ENCODE peak calls at places on chromosome 17, in four cellular contexts. B is endothelial cell of umbilical vein, P is SK-N-SH, S is K562. C is an unnamed sample. For H3K79me2, the result is how much of the 10 kb centered on the place peaks cover.

GRCh38 chr17:76138234-76138895 is 2.7 kb downstream of the FOXJ1 start:
- DNase-seq in P (peak), S (no peak), B (no peak), C (peak)

GRCh38 chr17:79888009-79888540 is 48.8 kb upstream of the CBX4 start:
- DNase-seq in P (no peak), B (no peak), S (no peak), C (no peak)

GRCh38 chr17:39100530-39100929 is 50.9 kb downstream of the PLXDC1 start:
- DNase-seq in S (no peak), B (no peak), P (no peak), C (no peak)

GRCh38 chr17:18949566-18949965 is 2.4 kb upstream of the SLC5A10 start:
- DNase-seq in B (no peak), P (no peak), S (no peak), C (no peak)

GRCh38 chr17:69654981-69655581 is 240.6 kb downstream of the MAP2K6 start:
- DNase-seq in P (no peak), S (no peak), B (peak), C (no peak)

GRCh38 chr17:3867106-3867505 is 21.1 kb upstream of the NCBP3 start:
- DNase-seq in P (no peak), S (no peak), B (no peak), C (no peak)

GRCh38 chr17:20118280-20118679 is 109.1 kb downstream of the SPECC1 start:
- DNase-seq in S (no peak), P (no peak), B (no peak), C (no peak)

GRCh38 chr17:59172436-59173004 is 17.0 kb downstream of the PRR11 start:
- DNase-seq in B (no peak), S (no peak), P (no peak), C (no peak)

GRCh38 chr17:75343007-75343406 is 53.8 kb upstream of the SLC25A19 start:
- DNase-seq in P (no peak), S (no peak), B (no peak), C (no peak)

GRCh38 chr17:75983501-75984181 is 4.6 kb downstream of the TEN1 start:
- DNase-seq in P (no peak), S (peak), B (no peak), C (peak)

GRCh38 chr17:60093694-60094093 is 15.0 kb upstream of the HEATR6 start:
- DNase-seq in P (no peak), B (no peak), S (no peak), C (no peak)

GRCh38 chr17:19728114-19728495 is 11.7 kb upstream of the SLC47A2 start:
- DNase-seq in B (peak), P (peak), S (no peak), C (no peak)

GRCh38 chr17:36614081-36614480 is 12.7 kb downstream of the MRM1 start:
- DNase-seq in P (no peak), S (no peak), B (no peak), C (no peak)

GRCh38 chr17:80122026-80122575 is 20.7 kb downstream of the GAA start:
- DNase-seq in P (no peak), B (no peak), S (no peak), C (no peak)

GRCh38 chr17:29149431-29150064 is 30.6 kb downstream of the MYO18A start:
- DNase-seq in S (no peak), P (no peak), B (no peak), C (no peak)

GRCh38 chr17:46770439-46770817 is 48.1 kb downstream of the WNT3 start:
- DNase-seq in S (no peak), B (no peak), P (peak), C (peak)

GRCh38 chr17:22703786-22704441 is 1011.6 kb downstream of the KCNJ18 start:
- DNase-seq in S (peak), B (no peak), P (peak), C (no peak)

GRCh38 chr17:29732613-29733012 is 109.9 kb upstream of the CORO6 start:
- DNase-seq in S (no peak), P (no peak), B (no peak), C (no peak)

GRCh38 chr17:76527430-76528111 is 9.9 kb downstream of the CYGB start:
- DNase-seq in S (peak), P (peak), B (peak), C (peak)

GRCh38 chr17:61285483-61286320 is 113.9 kb upstream of the TBX2 start:
- DNase-seq in B (no peak), P (no peak), S (no peak), C (peak)

GRCh38 chr17:73773702-73774101 is 129.5 kb upstream of the SDK2 start:
- DNase-seq in S (no peak), B (no peak), P (no peak), C (no peak)

GRCh38 chr17:37815516-37815915 is 70.7 kb upstream of the HNF1B start:
- DNase-seq in B (no peak), S (no peak), P (no peak), C (no peak)

GRCh38 chr17:77843878-77844260 is 114.6 kb upstream of the TNRC6C start:
- DNase-seq in B (no peak), S (no peak), P (no peak), C (no peak)

GRCh38 chr17:32298298-32298697 is 32.7 kb downstream of the RHBDL3 start:
- DNase-seq in P (no peak), B (no peak), S (peak), C (no peak)

GRCh38 chr17:82218349-82219075 is 5.9 kb upstream of the CCDC57 start:
- DNase-seq in B (no peak), S (no peak), P (peak), C (no peak)

GRCh38 chr17:4728124-4728523 is 3.1 kb upstream of the MED11 start:
- DNase-seq in S (no peak), B (no peak), P (no peak), C (no peak)

GRCh38 chr17:1331708-1332107 is 52.2 kb downstream of the TRARG1 start:
- DNase-seq in S (peak), P (no peak), B (no peak), C (no peak)

GRCh38 chr17:17502741-17503565 is 6.8 kb upstream of the RASD1 start:
- DNase-seq in P (no peak), S (no peak), B (no peak), C (no peak)

GRCh38 chr17:30905742-30906100 is 317 bp downstream of the TEFM start:
- DNase-seq in P (peak), S (peak), B (peak), C (peak)

GRCh38 chr17:64145751-64146417 is 15.9 kb upstream of the ERN1 start:
- DNase-seq in B (peak), P (peak), S (peak), C (peak)
- H2AFZ ChIP-seq in B (no peak), P (peak), S (peak), C (no peak)

GRCh38 chr17:72406501-72406900 is 285.7 kb downstream of the SOX9 start:
- DNase-seq in B (no peak), P (no peak), S (no peak), C (no peak)

GRCh38 chr17:72408641-72409040 is 287.8 kb downstream of the SOX9 start:
- DNase-seq in P (no peak), B (no peak), S (no peak), C (no peak)

GRCh38 chr17:72408122-72408382 is 287.2 kb downstream of the SOX9 start:
- DNase-seq in B (no peak), P (no peak), S (no peak), C (no peak)

GRCh38 chr17:72405662-72406230 is 284.9 kb downstream of the SOX9 start:
- DNase-seq in P (no peak), B (no peak), S (no peak), C (no peak)

DNA sequence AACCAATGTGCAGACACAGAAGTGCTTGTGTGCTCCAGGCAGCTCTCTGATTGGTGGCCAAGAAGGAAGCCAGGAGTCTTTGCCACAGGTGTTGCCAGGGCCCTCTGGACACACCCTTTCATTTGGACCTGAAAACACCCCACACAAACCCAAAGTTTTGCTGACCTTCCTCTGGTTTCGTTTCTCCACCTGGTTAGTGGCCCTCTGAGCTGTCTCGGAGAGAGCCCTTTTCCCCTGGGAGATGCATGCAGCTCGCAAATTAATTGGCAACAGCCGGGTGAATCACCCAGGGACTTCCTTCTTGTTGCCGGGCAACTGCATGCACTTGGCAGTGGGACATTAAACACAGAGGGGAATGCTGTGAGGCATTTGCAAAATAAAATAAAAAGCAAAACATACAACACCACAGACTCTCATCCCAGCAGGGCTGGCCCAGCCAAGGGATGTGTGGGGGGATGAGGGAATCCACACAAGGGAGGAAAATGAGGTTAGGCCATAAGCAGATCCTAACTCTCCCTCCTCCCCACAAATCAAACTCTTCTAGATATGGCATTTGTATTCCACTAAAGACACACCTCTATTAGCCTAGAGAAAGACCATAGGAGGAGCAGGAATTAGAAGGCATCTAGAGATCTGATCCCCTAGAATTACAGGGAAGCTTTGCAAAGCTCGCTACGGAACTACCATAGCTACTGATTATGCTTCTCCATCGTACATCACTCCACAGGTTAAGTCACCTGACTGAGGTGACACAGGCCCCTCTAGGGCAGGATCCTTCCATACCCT is 286.7 kb downstream of the SOX9 start:
- DNase-seq in P (peak), S (no peak), B (peak), C (peak)
- H3K79me2 ChIP-seq in P (under half), S (under half), B (under half), C (under half)

GRCh38 chr17:50371526-50371925 is 1.5 kb downstream of the MRPL27 start:
- DNase-seq in B (no peak), S (no peak), P (no peak), C (no peak)

GRCh38 chr17:50370052-50370451 is 2.9 kb downstream of the MRPL27 start:
- DNase-seq in P (no peak), B (no peak), S (no peak), C (no peak)

GRCh38 chr17:50372222-50372621 is 762 bp downstream of the MRPL27 start:
- DNase-seq in P (no peak), S (no peak), B (no peak), C (no peak)

GRCh38 chr17:50373705-50374104 is 676 bp downstream of the EME1 start:
- DNase-seq in P (no peak), B (no peak), S (no peak), C (no peak)

DNA sequence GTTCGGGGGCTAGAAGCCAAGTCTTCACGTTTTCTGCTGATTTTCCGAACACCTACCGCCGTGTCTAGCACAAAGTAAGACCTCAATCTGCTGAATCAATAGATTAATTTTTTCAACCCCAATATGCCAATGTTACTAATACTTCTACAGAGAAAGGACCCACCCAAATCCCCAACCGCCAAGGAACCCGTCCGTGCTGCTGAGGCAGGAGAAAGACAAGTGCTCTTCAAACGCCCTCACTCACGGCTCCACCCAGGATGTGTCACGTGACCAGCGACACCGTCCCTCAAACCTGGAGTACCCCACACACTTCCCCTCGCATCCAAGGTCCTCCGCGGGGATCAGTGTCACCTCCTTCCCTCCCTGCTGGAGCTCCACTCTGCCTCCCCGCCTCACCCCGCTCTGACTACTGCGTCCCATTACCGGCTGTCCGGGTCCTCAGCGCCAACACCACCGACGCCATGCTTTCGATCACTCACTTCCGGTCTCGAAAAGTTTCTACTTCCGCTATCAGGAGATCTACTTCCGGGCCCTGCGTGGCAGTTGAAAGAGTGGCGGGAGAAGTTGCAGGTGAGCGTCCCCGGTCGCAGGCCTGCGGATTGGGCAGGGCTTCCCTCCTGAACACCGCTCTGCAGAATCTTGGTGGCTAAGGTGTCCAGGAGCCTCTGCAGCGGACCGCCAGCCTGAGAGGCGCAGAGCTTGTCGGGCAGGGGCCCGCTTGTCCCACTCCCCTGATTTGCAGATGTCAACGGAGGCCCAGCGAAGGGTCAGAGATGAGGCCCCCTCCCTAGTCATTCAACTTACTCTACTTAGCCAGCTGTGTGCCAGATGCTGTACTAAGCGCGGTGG is at the start of the genes EME1 and MRPL27:
- DNase-seq in B (peak), S (peak), P (peak), C (peak)
- TF ChIP-seq POLR2AphosphoS5 in B (peak), S (peak), P (peak), C (peak)

DNA sequence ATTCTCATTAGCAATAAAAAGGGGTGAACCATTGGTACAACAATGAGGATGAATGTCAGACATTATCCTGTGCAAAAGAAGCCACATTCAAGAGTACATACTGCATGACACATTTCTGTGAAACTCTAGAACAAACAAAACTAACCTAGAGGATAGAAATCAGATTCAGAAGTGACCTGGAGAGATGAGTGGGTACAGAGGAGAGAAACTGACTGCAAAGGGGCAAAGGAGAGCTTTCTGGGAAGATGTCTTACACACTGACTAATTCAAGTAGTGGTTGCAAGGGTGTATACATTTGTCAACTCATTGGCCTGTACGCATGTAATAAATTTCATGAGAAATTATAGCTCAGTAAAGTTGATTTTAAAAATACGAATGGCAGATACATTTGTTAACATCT is 115.6 kb downstream of the GAS7 start:
- DNase-seq in S (no peak), B (no peak), P (no peak), C (no peak)
- H2AFZ ChIP-seq in S (no peak), B (no peak), P (no peak), C (no peak)

GRCh38 chr17:57273471-57273870 is 17.1 kb downstream of the MSI2 start:
- DNase-seq in S (no peak), B (no peak), P (no peak), C (no peak)

GRCh38 chr17:57275365-57275764 is 19.0 kb downstream of the MSI2 start:
- DNase-seq in B (no peak), P (no peak), S (no peak), C (no peak)

GRCh38 chr17:57271821-57272220 is 15.5 kb downstream of the MSI2 start:
- DNase-seq in S (no peak), B (no peak), P (no peak), C (no peak)

GRCh38 chr17:57276621-57277020 is 20.3 kb downstream of the MSI2 start:
- DNase-seq in P (no peak), B (no peak), S (no peak), C (no peak)

DNA sequence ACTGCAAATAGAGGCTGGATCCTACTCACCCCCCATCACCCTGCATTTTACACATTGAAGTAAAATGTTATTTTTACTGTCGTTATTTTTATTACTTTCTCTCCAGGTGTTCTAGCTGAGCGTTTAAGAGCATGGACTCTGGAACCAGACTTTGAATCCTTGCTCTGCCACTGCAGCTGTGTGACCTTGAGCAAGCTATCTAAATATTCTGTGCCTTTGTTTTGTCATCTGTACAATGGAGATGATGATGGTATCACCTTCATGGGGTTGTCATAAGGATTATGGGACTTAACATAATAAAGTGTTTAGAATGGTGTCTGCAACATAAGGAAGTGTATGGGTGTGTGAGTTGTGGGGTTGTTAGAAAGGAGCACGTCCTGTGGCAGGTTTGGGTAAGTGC is 17.8 kb downstream of the MSI2 start:
- DNase-seq in S (no peak), P (no peak), B (no peak), C (no peak)
- H3K79me2 ChIP-seq in S (under half), P (under half), B (under half), C (under half)

GRCh38 chr17:8014558-8014850 is 12.1 kb downstream of the GUCY2D start:
- DNase-seq in P (no peak), B (no peak), S (no peak), C (no peak)

GRCh38 chr17:8013731-8014557 is 11.5 kb downstream of the GUCY2D start:
- DNase-seq in P (no peak), S (no peak), B (no peak), C (no peak)

GRCh38 chr17:8016632-8017424 is 14.4 kb downstream of the GUCY2D start:
- DNase-seq in S (peak), B (peak), P (peak), C (peak)

GRCh38 chr17:8015236-8015956 is 13.0 kb downstream of the GUCY2D start:
- DNase-seq in S (no peak), P (no peak), B (no peak), C (peak)

DNA sequence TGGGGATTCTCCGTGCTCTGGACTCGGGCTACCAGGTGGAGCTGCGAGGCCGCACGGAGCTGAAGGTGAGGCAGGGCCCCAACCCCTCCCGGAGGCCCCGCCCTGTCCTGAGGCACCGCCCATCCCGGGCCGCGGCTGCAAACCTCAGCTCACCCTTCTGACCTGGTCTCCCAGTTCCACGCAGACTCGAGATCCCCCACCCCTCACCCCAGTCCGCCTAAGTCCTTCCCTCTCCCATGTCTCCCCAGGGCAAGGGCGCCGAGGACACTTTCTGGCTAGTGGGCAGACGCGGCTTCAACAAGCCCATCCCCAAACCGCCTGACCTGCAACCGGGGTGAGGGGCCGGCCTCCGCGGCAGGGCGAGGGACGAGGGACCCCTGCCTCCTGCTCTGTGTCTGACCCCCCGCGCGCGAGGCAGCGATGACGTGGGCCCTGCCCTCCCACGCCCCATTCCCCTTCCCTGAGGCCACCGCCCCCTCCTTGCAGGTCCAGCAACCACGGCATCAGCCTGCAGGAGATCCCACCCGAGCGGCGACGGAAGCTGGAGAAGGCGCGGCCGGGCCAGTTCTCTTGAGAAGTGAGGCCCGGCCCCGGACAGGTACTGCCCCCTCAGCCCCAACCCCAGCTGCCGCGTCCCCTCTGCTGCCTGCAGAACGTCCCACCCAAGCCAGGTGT is 13.7 kb downstream of the GUCY2D start:
- DNase-seq in B (no peak), P (peak), S (peak), C (peak)
- TF ChIP-seq POLR2AphosphoS5 in B (no peak), P (no peak), S (no peak), C (no peak)